ENCODE peak calls at places on chromosomes 6 and 20, in six cellular contexts. J is endothelial cell of umbilical vein, H is A549, U is lower leg skin, D is testis, I is GM12878. W is an unnamed sample.

GRCh38 chr6:39276379-39276995 is 37.7 kb downstream of the KCNK17 start:
- DNase-seq in J (no peak), H (no peak), U (no peak), D (no peak), I (no peak), W (no peak)

GRCh38 chr20:44465001-44465560 is 10.6 kb upstream of the TTPAL start:
- DNase-seq in J (no peak), H (no peak), U (no peak), D (no peak), I (no peak), W (no peak)

GRCh38 chr6:135667694-135668455 is 170.3 kb upstream of the AHI1 start:
- DNase-seq in J (peak; percentile 83), H (peak; percentile 4), U (no peak), D (peak; percentile 22), I (no peak), W (no peak)

GRCh38 chr6:61622601-61623000 is 663.4 kb downstream of the KHDRBS2 start:
- DNase-seq in J (no peak), H (no peak), U (no peak), D (no peak), I (no peak), W (no peak)

GRCh38 chr6:63440057-63440456 is 120.3 kb upstream of the LGSN start:
- DNase-seq in J (no peak), H (peak; percentile 70), U (no peak), D (no peak), I (no peak), W (no peak)

GRCh38 chr20:48826883-48827771 is 672 bp downstream of the PREX1 start:
- DNase-seq in J (peak; percentile 53), H (peak; percentile 54), U (no peak), D (no peak), I (no peak), W (no peak)

GRCh38 chr6:169800668-169801395 is 49.4 kb downstream of the ERMARD start:
- DNase-seq in J (no peak), H (peak; percentile 72), U (peak; percentile 85), D (peak; percentile 3), I (no peak), W (no peak)

GRCh38 chr6:144214622-144215401 is 64.5 kb downstream of the STX11 start:
- DNase-seq in J (no peak), H (no peak), U (no peak), D (no peak), I (no peak), W (no peak)

GRCh38 chr6:112279044-112279916 is 24.9 kb upstream of the LAMA4 start:
- DNase-seq in J (peak; percentile 40), H (no peak), U (no peak), D (no peak), I (no peak), W (no peak)

GRCh38 chr6:14841901-14842421 is 403.9 kb upstream of the JARID2 start:
- DNase-seq in J (no peak), H (peak; percentile 11), U (no peak), D (no peak), I (no peak), W (no peak)

GRCh38 chr6:130293800-130294199 is 71.0 kb upstream of the SAMD3 start:
- DNase-seq in J (peak; percentile 51), H (peak; percentile 67), U (no peak), D (peak; percentile 51), I (peak; percentile 8), W (no peak)

GRCh38 chr6:31663961-31664789 is 622 bp downstream of the GPANK1 start:
- DNase-seq in J (peak; percentile 51), H (no peak), U (peak; percentile 90), D (peak; percentile 33), I (no peak), W (no peak)

GRCh38 chr6:143457563-143458359 is 7.2 kb downstream of the PEX3 start:
- DNase-seq in J (no peak), H (no peak), U (no peak), D (no peak), I (no peak), W (no peak)

GRCh38 chr6:37007340-37008043 is 2.0 kb downstream of the FGD2 start:
- DNase-seq in J (no peak), H (no peak), U (no peak), D (no peak), I (no peak), W (no peak)

GRCh38 chr6:44263357-44264100 is 1.8 kb downstream of the NFKBIE start:
- DNase-seq in J (peak; percentile 40), H (peak; percentile 24), U (no peak), D (no peak), I (no peak), W (no peak)

GRCh38 chr20:24658920-24659660 is 189.7 kb downstream of the SYNDIG1 start:
- DNase-seq in J (no peak), H (no peak), U (no peak), D (no peak), I (no peak), W (no peak)

GRCh38 chr6:43575105-43575771 is 600 bp downstream of the XPO5 start:
- DNase-seq in J (peak; percentile 53), H (no peak), U (peak; percentile 90), D (peak; percentile 38), I (no peak), W (no peak)

GRCh38 chr6:5471044-5471443 is 209.7 kb downstream of the FARS2 start:
- DNase-seq in J (peak; percentile 66), H (peak; percentile 31), U (no peak), D (peak; percentile 59), I (peak; percentile 26), W (no peak)

GRCh38 chr6:132804251-132804650 is 5.8 kb upstream of the SLC18B1 start:
- DNase-seq in J (no peak), H (no peak), U (no peak), D (no peak), I (no peak), W (no peak)

GRCh38 chr6:75409928-75410327 is 83.7 kb downstream of the FILIP1 start:
- DNase-seq in J (no peak), H (no peak), U (no peak), D (no peak), I (no peak), W (no peak)

GRCh38 chr6:161984707-161985106 is 710.8 kb upstream of the AGPAT4 start:
- DNase-seq in J (no peak), H (no peak), U (no peak), D (no peak), I (no peak), W (no peak)

GRCh38 chr6:98949589-98949988 is 1.8 kb upstream of the FBXL4 start:
- DNase-seq in J (no peak), H (no peak), U (no peak), D (no peak), I (no peak), W (no peak)

GRCh38 chr6:98946877-98947410 is 802 bp downstream of the FBXL4 start:
- DNase-seq in J (no peak), H (peak; percentile 18), U (no peak), D (peak; percentile 36), I (no peak), W (no peak)

GRCh38 chr6:98945311-98946005 is 2.3 kb downstream of the FBXL4 start:
- DNase-seq in J (no peak), H (no peak), U (no peak), D (no peak), I (no peak), W (no peak)

GRCh38 chr6:98946266-98946817 is 1.4 kb downstream of the FBXL4 start:
- DNase-seq in J (no peak), H (no peak), U (no peak), D (no peak), I (no peak), W (no peak)

GRCh38 chr6:98947411-98948292 is at the start of gene FBXL4:
- DNase-seq in J (peak; percentile 74), H (peak; percentile 87), U (peak; percentile 94), D (peak; percentile 88), I (no peak), W (peak; percentile 46)
- TF ChIP-seq POLR2A in J (peak; percentile 65), H (peak; percentile 27), U (no peak), D (no peak), I (peak; percentile 79), W (peak; percentile 47)

GRCh38 chr20:51216850-51217249 is 193.9 kb upstream of the KCNG1 start:
- DNase-seq in J (no peak), H (no peak), U (no peak), D (no peak), I (no peak), W (no peak)

GRCh38 chr20:51206032-51206662 is 183.2 kb upstream of the KCNG1 start:
- DNase-seq in J (no peak), H (no peak), U (peak; percentile 42), D (peak; percentile 65), I (no peak), W (no peak)

GRCh38 chr20:51208162-51208561 is 185.3 kb upstream of the KCNG1 start:
- DNase-seq in J (no peak), H (no peak), U (peak; percentile 34), D (no peak), I (no peak), W (no peak)

DNA sequence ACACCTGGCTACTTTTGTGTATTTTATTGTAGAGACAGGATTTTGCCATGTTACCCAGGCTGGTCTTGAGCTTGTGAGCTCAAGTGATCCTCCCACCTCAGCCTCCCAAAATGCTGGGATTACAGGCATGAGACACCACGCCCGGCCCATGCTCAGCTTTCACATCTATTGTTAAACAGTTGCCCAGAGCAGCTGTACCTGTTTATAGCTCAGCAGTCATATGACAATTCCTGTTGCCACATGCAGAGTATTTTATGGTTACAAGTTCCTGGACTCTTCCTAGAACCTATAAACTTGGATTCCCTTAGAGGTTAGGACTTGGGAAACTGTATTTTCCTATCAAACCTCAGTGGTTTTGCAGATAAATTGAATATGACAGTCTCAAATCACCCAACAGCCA is 188.3 kb upstream of the KCNG1 start:
- DNase-seq in J (no peak), H (no peak), U (peak; percentile 65), D (no peak), I (no peak), W (no peak)
- TF ChIP-seq CTCF in J (no peak), H (no peak), U (no peak), D (no peak), I (no peak), W (no peak)

DNA sequence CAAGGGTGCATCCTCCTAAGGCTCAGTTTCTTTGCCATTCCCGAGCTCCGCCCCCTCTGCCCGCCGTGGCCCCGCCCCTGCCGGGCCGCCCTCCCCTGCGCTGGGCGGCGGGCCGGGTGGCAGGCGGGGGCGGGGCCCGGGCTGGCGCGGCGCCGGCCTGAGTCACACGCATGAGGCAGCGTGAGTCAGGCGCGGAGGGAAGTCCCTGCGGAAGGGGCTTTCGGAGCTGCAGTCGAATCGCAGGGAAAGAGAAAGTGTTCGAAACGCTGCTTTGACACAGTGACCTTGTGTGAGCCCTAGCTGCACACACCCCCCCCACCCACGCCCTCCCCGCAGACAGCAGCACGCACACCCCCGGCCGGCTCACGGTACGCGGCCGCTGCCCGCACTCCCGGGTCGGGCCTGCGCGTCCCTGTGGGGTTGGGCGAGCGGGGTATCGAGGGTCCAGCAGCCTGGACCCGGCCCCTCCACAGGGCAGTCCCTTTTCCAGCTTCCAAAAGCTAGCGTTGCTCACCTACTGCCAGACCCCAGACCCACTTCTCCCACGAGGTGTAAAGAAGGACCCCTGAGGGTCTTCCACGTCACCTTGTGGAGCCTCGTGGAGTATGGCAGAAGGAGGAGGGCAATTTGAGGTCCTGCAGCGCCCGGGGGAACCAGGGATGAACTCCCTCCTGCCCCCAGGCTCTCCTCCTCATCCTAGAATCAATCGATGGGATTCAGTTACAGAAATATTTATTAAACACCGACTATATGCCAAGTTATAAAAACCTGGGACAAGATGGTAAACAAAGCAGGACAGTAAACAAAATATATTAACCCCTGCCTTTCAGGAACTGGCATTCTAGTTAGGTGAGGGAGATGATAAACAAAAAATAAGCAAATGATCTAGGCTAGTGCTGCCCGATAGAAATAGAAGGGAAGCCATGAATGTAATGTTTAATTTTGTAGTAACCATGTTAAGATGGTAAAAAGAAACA is 12.4 kb upstream of the HMGA1 start:
- DNase-seq in J (peak; percentile 95), H (peak; percentile 87), U (peak; percentile 99), D (peak; percentile 92), I (peak; percentile 88), W (peak; percentile 74)
- TF ChIP-seq POLR2A in J (no peak), H (peak; percentile 49), U (no peak), D (peak; percentile 77), I (peak; percentile 84), W (no peak)

GRCh38 chr20:63218701-63219446 is 2.9 kb upstream of the YTHDF1 start:
- DNase-seq in J (no peak), H (no peak), U (no peak), D (no peak), I (no peak), W (no peak)
- TF ChIP-seq CTCF in J (no peak), H (no peak), U (no peak), D (no peak), I (peak; percentile 19), W (no peak)

W was measured in esophagus squamous epithelium.